ENCODE peak calls at places on chromosomes 1 and 21, in six cellular contexts. One of them, this sample, is unnamed.

GRCh38 chr1:231625975-231626534 is 535 bp upstream of the DISC1 start:
- DNase-seq in fibroblast of mammary gland: no peak
- DNase-seq in AG04449: no peak
- DNase-seq in CD4-positive, CD25-positive, alpha-beta regulatory T cell: no peak
- DNase-seq in esophagus squamous epithelium: no peak
- DNase-seq in lower leg skin: no peak
- DNase-seq in this sample: no peak

GRCh38 chr1:85628791-85629531 is 48.4 kb downstream of the CCN1 start:
- DNase-seq in fibroblast of mammary gland: peak; percentile 57
- DNase-seq in AG04449: peak; percentile 92
- DNase-seq in CD4-positive, CD25-positive, alpha-beta regulatory T cell: no peak
- DNase-seq in esophagus squamous epithelium: no peak
- DNase-seq in lower leg skin: no peak
- DNase-seq in this sample: no peak

GRCh38 chr1:33586795-33587194 is 114.3 kb downstream of the ZSCAN20 start:
- DNase-seq in fibroblast of mammary gland: no peak
- DNase-seq in AG04449: no peak
- DNase-seq in CD4-positive, CD25-positive, alpha-beta regulatory T cell: no peak
- DNase-seq in esophagus squamous epithelium: no peak
- DNase-seq in lower leg skin: no peak
- DNase-seq in this sample: no peak

GRCh38 chr1:224635356-224635755 is 19.2 kb downstream of the CNIH3 start:
- DNase-seq in fibroblast of mammary gland: peak; percentile 84
- DNase-seq in AG04449: no peak
- DNase-seq in CD4-positive, CD25-positive, alpha-beta regulatory T cell: no peak
- DNase-seq in esophagus squamous epithelium: no peak
- DNase-seq in lower leg skin: no peak
- DNase-seq in this sample: no peak

GRCh38 chr1:8560611-8561544 is 243.0 kb downstream of the SLC45A1 start:
- DNase-seq in fibroblast of mammary gland: peak; percentile 63
- DNase-seq in AG04449: no peak
- DNase-seq in CD4-positive, CD25-positive, alpha-beta regulatory T cell: peak; percentile 30
- DNase-seq in esophagus squamous epithelium: no peak
- DNase-seq in lower leg skin: no peak
- DNase-seq in this sample: no peak

GRCh38 chr1:190908691-190909090 is 431.0 kb upstream of the BRINP3 start:
- DNase-seq in fibroblast of mammary gland: peak; percentile 1
- DNase-seq in AG04449: no peak
- DNase-seq in CD4-positive, CD25-positive, alpha-beta regulatory T cell: no peak
- DNase-seq in esophagus squamous epithelium: no peak
- DNase-seq in lower leg skin: no peak
- DNase-seq in this sample: no peak

GRCh38 chr1:103109291-103109920 is 1.1 kb upstream of the COL11A1 start:
- DNase-seq in fibroblast of mammary gland: peak; percentile 10
- DNase-seq in AG04449: no peak
- DNase-seq in CD4-positive, CD25-positive, alpha-beta regulatory T cell: no peak
- DNase-seq in esophagus squamous epithelium: no peak
- DNase-seq in lower leg skin: no peak
- DNase-seq in this sample: no peak

GRCh38 chr1:233617025-233617424 is 3.1 kb downstream of the KCNK1 start:
- DNase-seq in fibroblast of mammary gland: no peak
- DNase-seq in AG04449: no peak
- DNase-seq in CD4-positive, CD25-positive, alpha-beta regulatory T cell: no peak
- DNase-seq in esophagus squamous epithelium: no peak
- DNase-seq in lower leg skin: no peak
- DNase-seq in this sample: no peak

GRCh38 chr1:4684849-4685248 is 30.4 kb downstream of the AJAP1 start:
- DNase-seq in fibroblast of mammary gland: no peak
- DNase-seq in AG04449: no peak
- DNase-seq in CD4-positive, CD25-positive, alpha-beta regulatory T cell: no peak
- DNase-seq in esophagus squamous epithelium: no peak
- DNase-seq in lower leg skin: no peak
- DNase-seq in this sample: no peak

GRCh38 chr1:210233216-210233494 is 559 bp downstream of the SERTAD4 start:
- DNase-seq in fibroblast of mammary gland: no peak
- DNase-seq in AG04449: no peak
- DNase-seq in CD4-positive, CD25-positive, alpha-beta regulatory T cell: no peak
- DNase-seq in esophagus squamous epithelium: no peak
- DNase-seq in lower leg skin: no peak
- DNase-seq in this sample: no peak

GRCh38 chr21:27570306-27570868 is 603.5 kb upstream of the ADAMTS5 start:
- DNase-seq in fibroblast of mammary gland: peak; percentile 95
- DNase-seq in AG04449: peak; percentile 92
- DNase-seq in CD4-positive, CD25-positive, alpha-beta regulatory T cell: no peak
- DNase-seq in esophagus squamous epithelium: no peak
- DNase-seq in lower leg skin: peak; percentile 66
- DNase-seq in this sample: no peak

GRCh38 chr1:68372487-68372886 is 77.3 kb downstream of the RPE65 start:
- DNase-seq in fibroblast of mammary gland: no peak
- DNase-seq in AG04449: no peak
- DNase-seq in CD4-positive, CD25-positive, alpha-beta regulatory T cell: no peak
- DNase-seq in esophagus squamous epithelium: no peak
- DNase-seq in lower leg skin: no peak
- DNase-seq in this sample: no peak

GRCh38 chr1:179228783-179229213 is 679 bp downstream of the ABL2 start:
- DNase-seq in fibroblast of mammary gland: peak; percentile 31
- DNase-seq in AG04449: no peak
- DNase-seq in CD4-positive, CD25-positive, alpha-beta regulatory T cell: peak; percentile 4
- DNase-seq in esophagus squamous epithelium: no peak
- DNase-seq in lower leg skin: no peak
- DNase-seq in this sample: no peak

GRCh38 chr1:9167638-9168037 is 38.7 kb upstream of the GPR157 start:
- DNase-seq in fibroblast of mammary gland: no peak
- DNase-seq in AG04449: no peak
- DNase-seq in CD4-positive, CD25-positive, alpha-beta regulatory T cell: no peak
- DNase-seq in esophagus squamous epithelium: no peak
- DNase-seq in lower leg skin: no peak
- DNase-seq in this sample: no peak

GRCh38 chr1:184222561-184223157 is 164.2 kb upstream of the C1orf21 start:
- DNase-seq in fibroblast of mammary gland: peak; percentile 63
- DNase-seq in AG04449: no peak
- DNase-seq in CD4-positive, CD25-positive, alpha-beta regulatory T cell: no peak
- DNase-seq in esophagus squamous epithelium: no peak
- DNase-seq in lower leg skin: peak; percentile 23
- DNase-seq in this sample: no peak

GRCh38 chr1:16226495-16227179 is 10.3 kb downstream of the CPLANE2 start:
- DNase-seq in fibroblast of mammary gland: no peak
- DNase-seq in AG04449: no peak
- DNase-seq in CD4-positive, CD25-positive, alpha-beta regulatory T cell: no peak
- DNase-seq in esophagus squamous epithelium: no peak
- DNase-seq in lower leg skin: no peak
- DNase-seq in this sample: no peak

GRCh38 chr1:231836227-231836893 is 209.8 kb downstream of the DISC1 start:
- DNase-seq in fibroblast of mammary gland: no peak
- DNase-seq in AG04449: no peak
- DNase-seq in CD4-positive, CD25-positive, alpha-beta regulatory T cell: no peak
- DNase-seq in esophagus squamous epithelium: no peak
- DNase-seq in lower leg skin: no peak
- DNase-seq in this sample: no peak

GRCh38 chr1:9346566-9346965 is 53.9 kb downstream of the SPSB1 start:
- DNase-seq in fibroblast of mammary gland: no peak
- DNase-seq in AG04449: no peak
- DNase-seq in CD4-positive, CD25-positive, alpha-beta regulatory T cell: no peak
- DNase-seq in esophagus squamous epithelium: no peak
- DNase-seq in lower leg skin: no peak
- DNase-seq in this sample: no peak

GRCh38 chr1:47434051-47434842 is 3.6 kb upstream of the FOXD2 start:
- DNase-seq in fibroblast of mammary gland: peak; percentile 71
- DNase-seq in AG04449: no peak
- DNase-seq in CD4-positive, CD25-positive, alpha-beta regulatory T cell: no peak
- DNase-seq in esophagus squamous epithelium: no peak
- DNase-seq in lower leg skin: no peak
- DNase-seq in this sample: no peak
- H3K4me3 ChIP-seq in fibroblast of mammary gland: peak overlapping the region; percentile 24
- H3K4me3 ChIP-seq in AG04449: peak overlapping the region; percentile 12
- H3K4me3 ChIP-seq in CD4-positive, CD25-positive, alpha-beta regulatory T cell: no peak overlapping the region
- H3K4me3 ChIP-seq in esophagus squamous epithelium: no peak overlapping the region
- H3K4me3 ChIP-seq in lower leg skin: no peak overlapping the region
- H3K4me3 ChIP-seq in this sample: no peak overlapping the region

GRCh38 chr1:116408193-116408592 is 35.1 kb downstream of the ATP1A1 start:
- DNase-seq in fibroblast of mammary gland: no peak
- DNase-seq in AG04449: no peak
- DNase-seq in CD4-positive, CD25-positive, alpha-beta regulatory T cell: no peak
- DNase-seq in esophagus squamous epithelium: no peak
- DNase-seq in lower leg skin: no peak
- DNase-seq in this sample: no peak

GRCh38 chr1:116408803-116409720 is 36.0 kb downstream of the ATP1A1 start:
- DNase-seq in fibroblast of mammary gland: no peak
- DNase-seq in AG04449: no peak
- DNase-seq in CD4-positive, CD25-positive, alpha-beta regulatory T cell: no peak
- DNase-seq in esophagus squamous epithelium: no peak
- DNase-seq in lower leg skin: no peak
- DNase-seq in this sample: no peak

GRCh38 chr1:116411784-116412479 is 38.9 kb downstream of the ATP1A1 start:
- DNase-seq in fibroblast of mammary gland: peak; percentile 97
- DNase-seq in AG04449: no peak
- DNase-seq in CD4-positive, CD25-positive, alpha-beta regulatory T cell: no peak
- DNase-seq in esophagus squamous epithelium: no peak
- DNase-seq in lower leg skin: no peak
- DNase-seq in this sample: no peak

GRCh38 chr1:116412480-116412798 is 39.4 kb downstream of the ATP1A1 start:
- DNase-seq in fibroblast of mammary gland: no peak
- DNase-seq in AG04449: no peak
- DNase-seq in CD4-positive, CD25-positive, alpha-beta regulatory T cell: no peak
- DNase-seq in esophagus squamous epithelium: no peak
- DNase-seq in lower leg skin: no peak
- DNase-seq in this sample: no peak

GRCh38 chr1:116409751-116410182 is 36.7 kb downstream of the ATP1A1 start:
- DNase-seq in fibroblast of mammary gland: peak; percentile 45
- DNase-seq in AG04449: no peak
- DNase-seq in CD4-positive, CD25-positive, alpha-beta regulatory T cell: no peak
- DNase-seq in esophagus squamous epithelium: no peak
- DNase-seq in lower leg skin: no peak
- DNase-seq in this sample: no peak
- H3K4me3 ChIP-seq in fibroblast of mammary gland: no peak overlapping the region
- H3K4me3 ChIP-seq in AG04449: no peak overlapping the region
- H3K4me3 ChIP-seq in CD4-positive, CD25-positive, alpha-beta regulatory T cell: no peak overlapping the region
- H3K4me3 ChIP-seq in esophagus squamous epithelium: no peak overlapping the region
- H3K4me3 ChIP-seq in lower leg skin: no peak overlapping the region
- H3K4me3 ChIP-seq in this sample: no peak overlapping the region

GRCh38 chr1:34781844-34782391 is 904 bp downstream of the GJB3 start:
- DNase-seq in fibroblast of mammary gland: no peak
- DNase-seq in AG04449: no peak
- DNase-seq in CD4-positive, CD25-positive, alpha-beta regulatory T cell: no peak
- DNase-seq in esophagus squamous epithelium: no peak
- DNase-seq in lower leg skin: no peak
- DNase-seq in this sample: no peak
- H3K4me3 ChIP-seq in fibroblast of mammary gland: no peak overlapping the region
- H3K4me3 ChIP-seq in AG04449: no peak overlapping the region
- H3K4me3 ChIP-seq in CD4-positive, CD25-positive, alpha-beta regulatory T cell: no peak overlapping the region
- H3K4me3 ChIP-seq in esophagus squamous epithelium: peak overlapping the region; percentile 81
- H3K4me3 ChIP-seq in lower leg skin: peak overlapping the region; percentile 37
- H3K4me3 ChIP-seq in this sample: no peak overlapping the region

DNA sequence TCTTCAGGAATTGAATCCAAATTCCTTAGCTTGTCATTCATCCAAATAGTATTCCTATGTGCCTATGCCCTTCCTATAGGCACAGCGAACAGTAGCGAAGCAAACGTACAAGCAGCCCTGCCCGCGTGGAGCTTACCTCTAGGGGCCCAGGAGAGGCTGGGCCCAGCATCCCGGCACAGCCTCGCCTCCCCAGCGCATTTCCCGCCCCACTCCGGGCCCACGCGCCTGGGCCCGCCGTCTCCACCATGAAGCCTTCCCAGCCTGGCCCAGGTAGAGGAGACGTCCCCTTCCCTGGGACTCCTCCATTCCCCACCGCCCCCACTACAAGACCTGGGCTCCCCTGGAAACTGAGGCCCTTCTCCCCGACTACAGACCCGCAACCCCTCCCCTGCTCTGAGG is 245 bp upstream of the TMEM269 start:
- DNase-seq in fibroblast of mammary gland: no peak
- DNase-seq in AG04449: no peak
- DNase-seq in CD4-positive, CD25-positive, alpha-beta regulatory T cell: no peak
- DNase-seq in esophagus squamous epithelium: no peak
- DNase-seq in lower leg skin: no peak
- DNase-seq in this sample: no peak
- H3K4me3 ChIP-seq in fibroblast of mammary gland: no peak overlapping the region
- H3K4me3 ChIP-seq in AG04449: peak overlapping the region; percentile 44
- H3K4me3 ChIP-seq in CD4-positive, CD25-positive, alpha-beta regulatory T cell: no peak overlapping the region
- H3K4me3 ChIP-seq in esophagus squamous epithelium: no peak overlapping the region
- H3K4me3 ChIP-seq in lower leg skin: no peak overlapping the region
- H3K4me3 ChIP-seq in this sample: no peak overlapping the region

GRCh38 chr1:193473932-193474331 is 287.5 kb upstream of the B3GALT2 start:
- DNase-seq in fibroblast of mammary gland: no peak
- DNase-seq in AG04449: no peak
- DNase-seq in CD4-positive, CD25-positive, alpha-beta regulatory T cell: no peak
- DNase-seq in esophagus squamous epithelium: no peak
- DNase-seq in lower leg skin: no peak
- DNase-seq in this sample: no peak
- H3K4me3 ChIP-seq in fibroblast of mammary gland: no peak overlapping the region
- H3K4me3 ChIP-seq in AG04449: no peak overlapping the region
- H3K4me3 ChIP-seq in CD4-positive, CD25-positive, alpha-beta regulatory T cell: peak overlapping the region; percentile 66
- H3K4me3 ChIP-seq in esophagus squamous epithelium: no peak overlapping the region
- H3K4me3 ChIP-seq in lower leg skin: no peak overlapping the region
- H3K4me3 ChIP-seq in this sample: no peak overlapping the region

GRCh38 chr1:24498589-24498988 is 4.0 kb upstream of the RCAN3 start:
- DNase-seq in fibroblast of mammary gland: no peak
- DNase-seq in AG04449: no peak
- DNase-seq in CD4-positive, CD25-positive, alpha-beta regulatory T cell: no peak
- DNase-seq in esophagus squamous epithelium: no peak
- DNase-seq in lower leg skin: no peak
- DNase-seq in this sample: no peak
- H3K4me3 ChIP-seq in fibroblast of mammary gland: no peak overlapping the region
- H3K4me3 ChIP-seq in AG04449: no peak overlapping the region
- H3K4me3 ChIP-seq in CD4-positive, CD25-positive, alpha-beta regulatory T cell: no peak overlapping the region
- H3K4me3 ChIP-seq in esophagus squamous epithelium: no peak overlapping the region
- H3K4me3 ChIP-seq in lower leg skin: no peak overlapping the region
- H3K4me3 ChIP-seq in this sample: no peak overlapping the region

DNA sequence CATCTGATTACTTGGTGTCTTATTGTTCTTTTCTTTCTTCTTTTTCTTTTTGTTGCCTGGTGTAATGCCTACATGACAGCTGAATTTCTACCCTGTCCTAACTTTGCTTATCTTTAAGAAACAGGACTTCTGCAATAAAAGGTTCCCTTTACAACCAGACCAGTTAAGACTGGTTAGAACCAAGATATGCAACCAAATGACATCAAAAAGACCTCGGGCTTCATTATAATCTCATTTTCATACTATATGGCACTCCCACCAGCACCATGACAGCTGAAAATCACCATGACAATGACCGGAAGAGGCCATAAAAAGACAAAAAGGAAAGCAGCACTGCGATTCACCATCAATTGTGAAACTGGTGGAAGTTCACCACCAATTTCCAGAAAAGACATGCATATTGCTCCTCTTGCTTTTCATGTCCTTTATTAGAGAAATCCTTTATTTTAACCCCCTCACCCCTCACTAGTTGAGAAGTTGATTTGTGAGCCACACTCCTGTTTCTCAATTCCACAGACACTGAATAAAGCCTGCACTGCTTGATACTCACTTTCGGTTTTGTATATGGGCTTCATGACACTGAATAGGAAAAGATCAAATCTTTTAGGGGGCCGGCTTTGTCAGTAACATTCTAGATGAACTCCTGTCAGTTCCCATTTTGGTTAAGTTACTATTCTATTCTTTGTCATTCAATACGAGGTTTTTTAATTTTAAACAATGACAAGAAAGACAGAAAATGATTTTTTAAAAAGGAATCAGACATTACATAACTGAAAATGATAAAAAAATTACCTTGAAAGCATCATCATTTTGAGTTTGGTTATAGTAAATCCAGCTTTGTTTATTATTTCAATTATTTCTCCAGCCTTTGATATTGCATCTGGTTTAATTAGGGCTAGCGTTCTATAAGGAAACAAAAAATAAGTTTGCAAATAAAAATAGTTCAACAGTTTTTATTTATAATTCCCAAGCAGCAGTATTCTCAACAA is 58.1 kb downstream of the NME7 start:
- DNase-seq in fibroblast of mammary gland: no peak
- DNase-seq in AG04449: no peak
- DNase-seq in CD4-positive, CD25-positive, alpha-beta regulatory T cell: no peak
- DNase-seq in esophagus squamous epithelium: no peak
- DNase-seq in lower leg skin: no peak
- DNase-seq in this sample: no peak
- H3K4me3 ChIP-seq in fibroblast of mammary gland: no peak overlapping the region
- H3K4me3 ChIP-seq in AG04449: no peak overlapping the region
- H3K4me3 ChIP-seq in CD4-positive, CD25-positive, alpha-beta regulatory T cell: peak overlapping the region; percentile 53
- H3K4me3 ChIP-seq in esophagus squamous epithelium: no peak overlapping the region
- H3K4me3 ChIP-seq in lower leg skin: no peak overlapping the region
- H3K4me3 ChIP-seq in this sample: peak overlapping the region; percentile 36

This sample was measured in GM12864.